ENCODE peak calls at places on chromosomes 16 and 17, in ten cellular contexts. X is A172; G is caudate nucleus; R is stimulated activated effector memory CD8-positive, alpha-beta T cell treated with anti-CD3 and anti-CD28 coated beads, Interleukin-12 subunit alpha, Interleukin-12 subunit beta, amount 100 ng/mL, for 72 hours; N is GM12878; A is tibial artery; K is cardiac muscle cell; P is C1 segment of cervical spinal cord; C is HT1080; U is CD8-positive, alpha-beta T cell. M is an unnamed sample.

GRCh38 chr16:9528680-9529079 is 437.2 kb downstream of the HAPSTR1 start:
- DNase-seq in N (no peak), C (no peak), R (no peak), X (no peak), P (no peak), A (no peak), G (no peak), K (no peak), U (no peak), M (no peak)

GRCh38 chr16:1920727-1921155 is 2.5 kb upstream of the HS3ST6 start:
- DNase-seq in P (no peak), U (no peak), G (no peak), A (no peak), X (peak; percentile 49), K (no peak), C (peak; percentile 33), R (no peak), N (no peak), M (no peak)

GRCh38 chr16:68972720-68973119 is 129.4 kb downstream of the TANGO6 start:
- DNase-seq in A (no peak), U (no peak), K (peak; percentile 79), X (peak; percentile 40), G (no peak), P (no peak), C (peak; percentile 81), R (no peak), N (no peak), M (no peak)

GRCh38 chr16:9449597-9449996 is 358.2 kb downstream of the HAPSTR1 start:
- DNase-seq in A (no peak), K (no peak), G (no peak), R (no peak), P (no peak), N (no peak), C (no peak), X (no peak), U (no peak), M (no peak)

GRCh38 chr16:49660647-49661046 is 195.3 kb downstream of the ZNF423 start:
- DNase-seq in R (no peak), P (no peak), N (no peak), U (no peak), A (no peak), K (no peak), X (no peak), G (no peak), C (no peak), M (no peak)

GRCh38 chr16:3752984-3753383 is 35.7 kb upstream of the TRAP1 start:
- DNase-seq in C (no peak), U (no peak), G (no peak), A (peak; percentile 32), R (no peak), P (no peak), X (no peak), N (no peak), K (no peak), M (no peak)

GRCh38 chr17:17751996-17752821 is 71.0 kb downstream of the RAI1 start:
- DNase-seq in P (peak; percentile 95), C (peak; percentile 88), X (peak; percentile 90), K (peak; percentile 97), R (peak; percentile 96), U (peak; percentile 95), A (peak; percentile 98), G (peak; percentile 91), N (peak; percentile 74), M (peak; percentile 96)

GRCh38 chr17:55482591-55483389 is 28.5 kb downstream of the SMIM36 start:
- DNase-seq in A (no peak), U (no peak), G (no peak), N (no peak), P (no peak), R (no peak), X (no peak), K (no peak), C (no peak), M (no peak)

GRCh38 chr17:76709077-76709950 is 1.5 kb downstream of the MXRA7 start:
- DNase-seq in P (peak; percentile 34), R (no peak), A (peak; percentile 98), C (peak; percentile 98), X (peak; percentile 97), G (no peak), N (no peak), U (no peak), K (peak; percentile 97), M (no peak)

GRCh38 chr17:51050291-51051033 is 70.2 kb downstream of the SPAG9 start:
- DNase-seq in K (no peak), R (no peak), U (no peak), C (no peak), N (peak; percentile 65), P (no peak), X (no peak), G (no peak), A (no peak), M (no peak)

GRCh38 chr16:69223882-69224281 is 36.9 kb downstream of the SNTB2 start:
- DNase-seq in N (no peak), A (no peak), U (no peak), P (no peak), C (peak; percentile 48), R (no peak), X (peak; percentile 46), K (no peak), G (no peak), M (no peak)

GRCh38 chr16:11160676-11161115 is 95.3 kb downstream of the SOCS1 start:
- DNase-seq in R (peak; percentile 79), C (no peak), X (no peak), P (no peak), K (no peak), U (no peak), N (no peak), G (no peak), A (no peak), M (no peak)

M was measured in activated T-helper 2 cell treated with anti-CD3 and anti-CD28 coated beads, Interferon-gamma antibody, Interleukin-2, Interleukin-4, amounts not matched to agents 10 μg/mL and 5 μg/mL and 100 μg/mL, durations not matched to agents 14 hours and 24 hours and 36 hours.